ENCODE peak calls at places on chromosomes 11 and 22, in seven cellular contexts. N, B, Y, R, F, U and Z are unnamed samples.

GRCh38 chr11:108873938-108874337 is 209.1 kb downstream of the DDX10 start:
- DNase-seq in N (no peak), B (no peak), Y (no peak), R (no peak), F (no peak), U (no peak), Z (no peak)

GRCh38 chr11:33475999-33476398 is 218.8 kb downstream of the HIPK3 start:
- DNase-seq in N (peak), B (no peak), Y (peak), R (peak), F (no peak), U (no peak), Z (no peak)

GRCh38 chr11:84969103-84969502 is 658.0 kb downstream of the DLG2 start:
- DNase-seq in N (no peak), B (no peak), Y (no peak), R (no peak), F (no peak), U (no peak), Z (no peak)

GRCh38 chr22:28951530-28951929 is 68.2 kb downstream of the ZNRF3 start:
- DNase-seq in N (no peak), B (no peak), Y (no peak), R (no peak), F (no peak), U (no peak), Z (no peak)

GRCh38 chr11:73298233-73298632 is 9.8 kb upstream of the ARHGEF17 start:
- DNase-seq in N (no peak), B (no peak), Y (no peak), R (no peak), F (no peak), U (no peak), Z (no peak)

GRCh38 chr11:76371170-76371569 is 9.8 kb downstream of the THAP12 start:
- DNase-seq in N (no peak), B (no peak), Y (no peak), R (peak), F (no peak), U (no peak), Z (no peak)

GRCh38 chr11:117070016-117070415 is 28.2 kb downstream of the SIK3 start:
- DNase-seq in N (no peak), B (no peak), Y (no peak), R (peak), F (no peak), U (no peak), Z (no peak)

GRCh38 chr11:117073539-117073938 is 24.7 kb downstream of the SIK3 start:
- DNase-seq in N (no peak), B (no peak), Y (no peak), R (peak), F (no peak), U (no peak), Z (no peak)

GRCh38 chr11:111479666-111480065 is 32.5 kb downstream of the BTG4 start:
- DNase-seq in N (no peak), B (no peak), Y (no peak), R (no peak), F (no peak), U (no peak), Z (no peak)

GRCh38 chr11:45021001-45021400 is 70.3 kb upstream of the TP53I11 start:
- DNase-seq in N (peak), B (no peak), Y (no peak), R (no peak), F (no peak), U (no peak), Z (no peak)

GRCh38 chr11:45023065-45023365 is 72.3 kb upstream of the TP53I11 start:
- DNase-seq in N (no peak), B (no peak), Y (no peak), R (no peak), F (no peak), U (no peak), Z (no peak)

GRCh38 chr11:45021692-45022130 is 71.0 kb upstream of the TP53I11 start:
- DNase-seq in N (no peak), B (peak), Y (no peak), R (peak), F (peak), U (peak), Z (no peak)

GRCh38 chr11:45022294-45023064 is 71.8 kb upstream of the TP53I11 start:
- DNase-seq in N (no peak), B (no peak), Y (no peak), R (peak), F (no peak), U (no peak), Z (no peak)

GRCh38 chr11:45017329-45017728 is 66.6 kb upstream of the TP53I11 start:
- DNase-seq in N (no peak), B (no peak), Y (no peak), R (no peak), F (no peak), U (no peak), Z (no peak)
- TF ChIP-seq CTCF in N (peak), B (no peak), Y (peak), R (no peak), F (no peak), U (no peak), Z (peak)

DNA sequence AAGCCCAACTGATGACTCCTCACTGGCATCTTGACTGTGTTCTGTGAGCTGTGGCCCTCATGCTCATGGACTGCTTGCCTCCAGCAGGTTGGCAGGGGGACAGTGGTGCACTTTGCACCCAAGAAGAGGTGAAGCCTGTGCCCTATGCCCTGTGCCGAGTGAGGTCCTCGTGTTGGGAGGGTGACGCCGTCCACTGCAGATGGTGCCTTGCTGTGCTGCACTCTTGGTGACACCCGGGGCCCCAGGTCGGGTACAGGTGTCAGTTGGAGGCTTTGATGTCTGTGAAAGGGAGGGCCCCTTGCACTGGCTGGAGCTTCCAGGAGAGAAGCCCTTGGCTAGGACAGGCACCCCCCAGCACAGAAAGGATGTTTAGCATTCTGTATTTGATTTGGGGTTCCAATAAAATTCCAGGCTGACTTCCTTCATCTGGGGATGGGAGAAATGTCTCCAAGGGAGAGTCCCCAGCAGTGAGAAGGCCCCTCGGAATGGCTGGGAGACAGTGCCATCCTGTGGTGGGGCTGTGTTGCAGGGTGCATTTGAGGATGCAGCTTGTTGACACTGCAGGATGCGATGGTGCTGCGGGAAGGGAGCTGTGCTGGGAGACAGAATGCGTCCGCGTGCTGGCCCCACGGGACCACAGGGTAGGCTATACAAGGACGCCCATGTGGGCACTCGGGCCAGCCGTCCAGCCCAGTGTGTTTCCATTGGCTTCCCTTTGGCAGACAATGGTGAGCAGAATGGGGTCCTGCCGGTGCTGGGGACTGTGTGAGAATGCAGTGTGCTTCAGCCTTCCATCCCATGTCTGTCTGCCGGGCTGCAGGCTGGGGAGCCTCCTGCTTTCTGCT is 2.5 kb upstream of the ZDHHC8 start:
- DNase-seq in N (peak), B (no peak), Y (no peak), R (peak), F (no peak), U (peak), Z (no peak)
- TF ChIP-seq CTCF in N (peak), B (peak), Y (peak), R (peak), F (no peak), U (no peak), Z (peak)

GRCh38 chr11:68444566-68444965 is 16.0 kb upstream of the PPP6R3 start:
- DNase-seq in N (no peak), B (no peak), Y (no peak), R (no peak), F (no peak), U (no peak), Z (no peak)

GRCh38 chr11:68447015-68447801 is 13.3 kb upstream of the PPP6R3 start:
- DNase-seq in N (peak), B (peak), Y (no peak), R (peak), F (peak), U (peak), Z (no peak)

GRCh38 chr11:68448604-68449011 is 11.9 kb upstream of the PPP6R3 start:
- DNase-seq in N (no peak), B (no peak), Y (no peak), R (no peak), F (no peak), U (no peak), Z (no peak)

GRCh38 chr11:68445531-68446035 is 15.0 kb upstream of the PPP6R3 start:
- DNase-seq in N (no peak), B (no peak), Y (no peak), R (no peak), F (no peak), U (no peak), Z (no peak)

DNA sequence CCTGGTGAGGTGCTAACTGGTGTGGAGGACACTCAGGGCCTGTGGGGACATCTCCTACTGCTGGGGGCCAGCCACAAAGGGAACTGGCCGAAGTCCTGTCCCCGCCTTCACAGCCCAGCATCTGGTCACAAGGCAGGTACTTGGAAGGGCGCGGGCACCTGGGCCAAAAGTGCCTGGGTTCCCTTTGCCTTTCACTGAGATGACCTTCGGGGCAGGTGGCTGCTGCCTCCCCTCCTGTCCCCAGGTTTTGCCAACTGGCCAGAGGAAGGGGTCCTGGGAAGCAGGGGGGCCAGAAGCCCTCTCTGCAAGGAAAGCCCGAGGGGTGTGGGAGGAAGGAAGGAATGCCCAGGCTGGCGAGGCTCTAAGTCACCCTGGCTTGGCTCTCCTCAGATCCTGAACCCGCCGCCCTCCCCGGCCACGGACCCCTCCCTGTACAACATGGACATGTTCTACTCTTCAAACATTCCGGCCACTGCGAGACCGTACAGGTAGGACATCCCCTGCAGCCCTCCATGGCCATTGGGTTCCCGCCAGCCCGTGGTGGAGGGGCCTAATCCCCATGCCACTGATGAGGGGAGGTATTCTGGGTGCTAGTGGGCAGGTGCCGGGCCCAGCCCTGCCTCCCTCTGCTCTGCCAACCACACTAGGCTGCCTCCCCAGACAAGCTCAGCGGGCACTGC is 14.4 kb upstream of the PPP6R3 start:
- DNase-seq in N (no peak), B (no peak), Y (no peak), R (no peak), F (no peak), U (peak), Z (no peak)
- TF ChIP-seq CTCF in N (no peak), B (no peak), Y (no peak), R (no peak), F (no peak), U (no peak), Z (no peak)

GRCh38 chr22:38567531-38568245 is 2.3 kb downstream of the DMC1 start:
- DNase-seq in N (no peak), B (no peak), Y (no peak), R (no peak), F (no peak), U (no peak), Z (no peak)

GRCh38 chr22:38569181-38569971 is 607 bp downstream of the DMC1 start:
- DNase-seq in N (peak), B (peak), Y (no peak), R (peak), F (peak), U (peak), Z (peak)

GRCh38 chr22:38569972-38570840 is at the start of gene DMC1:
- DNase-seq in N (peak), B (peak), Y (peak), R (peak), F (peak), U (peak), Z (peak)

GRCh38 chr22:38572065-38572464 is 2.1 kb upstream of the DMC1 start:
- DNase-seq in N (peak), B (no peak), Y (no peak), R (peak), F (no peak), U (no peak), Z (no peak)

DNA sequence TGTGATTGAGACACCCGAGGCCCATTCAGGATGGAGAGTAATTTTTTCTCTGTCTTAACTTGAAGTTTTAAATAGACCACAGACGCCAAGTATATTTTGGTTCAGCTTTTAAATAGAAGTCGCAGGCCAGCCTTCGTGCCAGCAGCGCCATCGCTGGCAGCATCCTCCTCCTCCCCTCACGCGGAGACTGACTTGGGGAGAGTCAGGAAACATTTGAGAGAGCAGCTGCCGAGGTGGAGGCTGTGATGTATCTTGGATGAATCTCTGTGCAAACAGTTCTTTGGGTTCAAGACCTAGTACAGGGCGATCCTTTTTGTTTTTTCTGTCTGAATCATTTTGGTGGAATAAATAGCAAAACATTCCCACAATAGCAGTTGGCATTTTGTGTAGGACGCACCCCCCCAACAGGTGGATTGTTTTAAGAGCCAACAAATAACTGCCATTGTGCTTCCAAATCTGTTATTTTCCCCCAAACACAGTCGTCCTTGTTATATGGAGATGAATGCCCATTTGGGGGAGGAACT is 920 bp upstream of the DMC1 start:
- DNase-seq in N (peak), B (peak), Y (no peak), R (peak), F (no peak), U (peak), Z (no peak)
- TF ChIP-seq CTCF in N (peak), B (no peak), Y (peak), R (no peak), F (no peak), U (no peak), Z (no peak)

GRCh38 chr11:11989774-11990744 is 18.4 kb downstream of the DKK3 start:
- DNase-seq in N (no peak), B (no peak), Y (no peak), R (peak), F (no peak), U (no peak), Z (peak)

GRCh38 chr11:11988862-11989261 is 19.6 kb downstream of the DKK3 start:
- DNase-seq in N (no peak), B (no peak), Y (no peak), R (no peak), F (no peak), U (no peak), Z (peak)

GRCh38 chr11:11985954-11986949 is 22.2 kb downstream of the DKK3 start:
- DNase-seq in N (no peak), B (no peak), Y (no peak), R (no peak), F (no peak), U (no peak), Z (no peak)

GRCh38 chr11:11987503-11988022 is 20.9 kb downstream of the DKK3 start:
- DNase-seq in N (peak), B (no peak), Y (no peak), R (peak), F (no peak), U (no peak), Z (no peak)

DNA sequence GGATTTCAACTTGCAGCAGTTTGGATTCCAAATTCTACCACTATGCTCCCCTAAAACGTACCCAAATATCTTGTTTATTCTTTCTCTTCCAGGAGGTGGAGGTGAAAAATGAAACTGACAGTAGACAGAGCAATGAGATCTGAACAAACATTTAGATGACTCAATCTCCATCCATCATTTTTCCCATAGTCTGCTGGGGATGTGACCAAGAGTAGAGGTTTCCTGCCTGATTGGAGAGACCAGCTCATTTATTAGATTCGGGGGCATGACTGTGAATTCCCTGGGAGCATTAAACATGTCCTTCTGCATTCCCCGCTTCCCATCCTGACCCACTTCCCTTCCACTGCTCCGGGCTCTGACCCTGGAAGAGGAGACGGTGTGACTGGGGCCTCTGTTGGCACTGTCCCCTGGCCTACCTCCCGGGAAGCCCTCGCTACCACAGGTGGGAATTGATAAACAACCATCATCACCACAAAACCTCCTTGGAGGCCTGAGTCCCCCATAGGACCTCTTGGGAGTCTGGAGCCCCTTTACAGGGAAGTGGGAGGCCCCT is 20.3 kb downstream of the DKK3 start:
- DNase-seq in N (no peak), B (no peak), Y (no peak), R (peak), F (no peak), U (no peak), Z (no peak)
- TF ChIP-seq CTCF in N (no peak), B (no peak), Y (no peak), R (no peak), F (no peak), U (no peak), Z (peak)

GRCh38 chr11:66275984-66276612 is 1.9 kb upstream of the CNIH2 start:
- DNase-seq in N (no peak), B (no peak), Y (no peak), R (no peak), F (no peak), U (peak), Z (no peak)
- TF ChIP-seq CTCF in N (no peak), B (no peak), Y (no peak), R (no peak), F (no peak), U (no peak), Z (no peak)

GRCh38 chr11:368414-369335 is 624 bp upstream of the B4GALNT4 start:
- DNase-seq in N (no peak), B (peak), Y (no peak), R (peak), F (peak), U (peak), Z (peak)

GRCh38 chr11:367956-368413 is 1.3 kb upstream of the B4GALNT4 start:
- DNase-seq in N (no peak), B (no peak), Y (no peak), R (no peak), F (no peak), U (no peak), Z (no peak)

GRCh38 chr11:364991-365390 is 4.3 kb upstream of the B4GALNT4 start:
- DNase-seq in N (no peak), B (no peak), Y (no peak), R (no peak), F (no peak), U (peak), Z (no peak)

GRCh38 chr11:363948-364761 is 5.1 kb upstream of the B4GALNT4 start:
- DNase-seq in N (peak), B (no peak), Y (no peak), R (peak), F (no peak), U (peak), Z (no peak)

GRCh38 chr11:365831-366230 is 3.5 kb upstream of the B4GALNT4 start:
- DNase-seq in N (no peak), B (no peak), Y (no peak), R (no peak), F (no peak), U (no peak), Z (no peak)
- TF ChIP-seq CTCF in N (no peak), B (no peak), Y (no peak), R (no peak), F (no peak), U (no peak), Z (no peak)

GRCh38 chr11:129021295-129021694 is 78.6 kb upstream of the TP53AIP1 start:
- DNase-seq in N (no peak), B (no peak), Y (no peak), R (no peak), F (no peak), U (no peak), Z (no peak)

GRCh38 chr11:129013737-129014475 is 71.2 kb upstream of the TP53AIP1 start:
- DNase-seq in N (no peak), B (no peak), Y (no peak), R (no peak), F (no peak), U (no peak), Z (no peak)

GRCh38 chr11:129023968-129024676 is 81.5 kb upstream of the TP53AIP1 start:
- DNase-seq in N (no peak), B (no peak), Y (peak), R (peak), F (no peak), U (no peak), Z (no peak)

DNA sequence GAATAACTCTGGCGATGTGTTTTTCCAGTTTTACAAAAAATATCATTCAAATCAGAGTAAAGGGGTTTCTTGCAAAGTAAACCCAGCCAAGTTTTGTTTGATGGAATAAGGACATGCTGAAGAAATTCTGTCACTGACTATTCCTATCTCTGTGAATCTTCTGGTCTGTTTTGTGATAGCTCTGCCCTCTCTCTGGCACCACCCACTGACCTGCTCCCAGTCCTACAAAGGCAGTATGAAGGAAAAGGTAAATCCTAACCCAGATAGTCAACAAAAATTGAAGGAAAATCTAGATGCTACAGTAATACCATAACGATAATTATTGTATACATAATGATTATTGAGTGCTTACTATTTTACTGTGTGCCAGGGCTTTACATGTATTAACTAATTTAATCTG is 76.3 kb upstream of the TP53AIP1 start:
- DNase-seq in N (no peak), B (no peak), Y (no peak), R (no peak), F (no peak), U (no peak), Z (no peak)
- TF ChIP-seq CTCF in N (no peak), B (no peak), Y (no peak), R (no peak), F (no peak), U (no peak), Z (no peak)

GRCh38 chr22:27029584-27030130 is 372.3 kb downstream of the MIAT start:
- DNase-seq in N (no peak), B (no peak), Y (no peak), R (no peak), F (no peak), U (no peak), Z (no peak)

GRCh38 chr22:27028093-27028492 is 370.7 kb downstream of the MIAT start:
- DNase-seq in N (no peak), B (no peak), Y (no peak), R (peak), F (no peak), U (no peak), Z (no peak)

GRCh38 chr22:27032121-27032761 is 374.9 kb downstream of the MIAT start:
- DNase-seq in N (no peak), B (no peak), Y (no peak), R (no peak), F (peak), U (peak), Z (no peak)
- TF ChIP-seq CTCF in N (peak), B (peak), Y (peak), R (no peak), F (no peak), U (no peak), Z (peak)